ENCODE peak calls at places on chromosomes 11 and 22, in four cellular contexts. G is MM.1S, T is AG09309, L is EH. M is an unnamed sample.

GRCh38 chr11:14537134-14537599 is 17.0 kb upstream of the PSMA1 start:
- DNase-seq in G (peak), T (no peak), L (peak), M (no peak)

GRCh38 chr11:83284501-83285051 is 1.6 kb downstream of the CCDC90B start:
- DNase-seq in G (no peak), T (no peak), L (peak), M (no peak)

GRCh38 chr11:112670806-112671570 is 290.2 kb upstream of the NCAM1 start:
- DNase-seq in G (no peak), T (no peak), L (no peak), M (no peak)

GRCh38 chr11:74466916-74467885 is at the start of gene KCNE3:
- DNase-seq in G (no peak), T (no peak), L (peak), M (no peak)

GRCh38 chr11:67054851-67055523 is 1.7 kb upstream of the RHOD start:
- DNase-seq in G (peak), T (peak), L (peak), M (no peak)

GRCh38 chr22:22745225-22746060 is 101.0 kb downstream of the GGTLC2 start:
- DNase-seq in G (peak), T (no peak), L (peak), M (peak)

GRCh38 chr22:38566726-38567504 is 3.1 kb downstream of the DMC1 start:
- DNase-seq in G (no peak), T (no peak), L (no peak), M (no peak)

GRCh38 chr11:129766858-129767604 is 48.6 kb upstream of the TMEM45B start:
- DNase-seq in G (peak), T (no peak), L (peak), M (peak)

GRCh38 chr11:17267576-17267975 is 9.0 kb upstream of the NUCB2 start:
- DNase-seq in G (peak), T (no peak), L (peak), M (no peak)

GRCh38 chr11:76512851-76513653 is 68.2 kb downstream of the EMSY start:
- DNase-seq in G (peak), T (peak), L (peak), M (no peak)

GRCh38 chr11:2237457-2238238 is 32.7 kb downstream of the ASCL2 start:
- DNase-seq in G (no peak), T (no peak), L (no peak), M (no peak)

GRCh38 chr11:72683782-72684200 is 9.6 kb upstream of the PDE2A start:
- DNase-seq in G (no peak), T (no peak), L (peak), M (peak)

GRCh38 chr11:10122337-10123197 is 171.5 kb downstream of the SBF2 start:
- DNase-seq in G (no peak), T (no peak), L (peak), M (no peak)

GRCh38 chr11:102253018-102253775 is 64.1 kb upstream of the BIRC3 start:
- DNase-seq in G (no peak), T (no peak), L (no peak), M (no peak)

GRCh38 chr22:23868580-23868979 is 10.9 kb downstream of the SLC2A11 start:
- DNase-seq in G (no peak), T (no peak), L (no peak), M (no peak)

GRCh38 chr11:112812719-112813118 is 148.5 kb upstream of the NCAM1 start:
- DNase-seq in G (no peak), T (no peak), L (no peak), M (no peak)

M was measured in NCI-H1930.